ENCODE peak calls at places on chromosomes 4 and X, in eight cellular contexts. D is CD8-positive, alpha-beta T cell; O is GM20000; B is NCI-H345; J is activated T-helper 1 cell treated with anti-CD3 and anti-CD28 coated beads, Interleukin-12 subunit alpha, Interleukin-12 subunit beta, Interleukin-2, Interleukin-4 antibody, amounts not matched to agents 30 ng/mL and 10 ng/mL and 1 ng/mL, durations not matched to agents 14 hours and 24 hours and 36 hours; K is NB4; W is naive thymus-derived CD8-positive, alpha-beta T cell; E is head of caudate nucleus. A is an unnamed sample.

GRCh38 chrX:15245896-15246295 is 24.0 kb downstream of the ASB9 start:
- DNase-seq in D (no peak), O (no peak), B (no peak), J (no peak), K (no peak), W (no peak), E (no peak), A (no peak)

GRCh38 chrX:34300871-34301270 is 168.8 kb upstream of the FAM47A start:
- DNase-seq in D (no peak), O (peak), B (peak), J (no peak), K (peak), W (no peak), E (no peak), A (no peak)

GRCh38 chr4:8205749-8206611 is 6.9 kb downstream of the SH3TC1 start:
- DNase-seq in D (no peak), O (no peak), B (peak), J (no peak), K (peak), W (no peak), E (no peak), A (no peak)

GRCh38 chr4:27387706-27388105 is 527.1 kb downstream of the STIM2 start:
- DNase-seq in D (no peak), O (no peak), B (peak), J (no peak), K (no peak), W (no peak), E (no peak), A (no peak)

GRCh38 chrX:148310402-148311200 is 189.8 kb upstream of the AFF2 start:
- DNase-seq in D (peak), O (peak), B (no peak), J (peak), K (peak), W (peak), E (no peak), A (no peak)

GRCh38 chrX:79270401-79270800 is 96.7 kb downstream of the ITM2A start:
- DNase-seq in D (peak), O (peak), B (no peak), J (peak), K (peak), W (peak), E (peak), A (no peak)

GRCh38 chrX:148354906-148355305 is 145.5 kb upstream of the AFF2 start:
- DNase-seq in D (no peak), O (no peak), B (no peak), J (no peak), K (peak), W (no peak), E (no peak), A (no peak)

GRCh38 chr4:144465546-144465945 is 180.4 kb upstream of the HHIP start:
- DNase-seq in D (no peak), O (no peak), B (no peak), J (no peak), K (no peak), W (no peak), E (no peak), A (no peak)

GRCh38 chr4:4317496-4318232 is 27.6 kb downstream of the ZBTB49 start:
- DNase-seq in D (no peak), O (no peak), B (no peak), J (no peak), K (no peak), W (no peak), E (no peak), A (no peak)

GRCh38 chr4:73832651-73833237 is 3.7 kb upstream of the CXCL6 start:
- DNase-seq in D (no peak), O (no peak), B (no peak), J (no peak), K (peak), W (no peak), E (no peak), A (no peak)

GRCh38 chr4:1984406-1985191 is 24.2 kb downstream of the NELFA start:
- DNase-seq in D (no peak), O (no peak), B (no peak), J (no peak), K (no peak), W (no peak), E (no peak), A (peak)

GRCh38 chr4:141643557-141643956 is 7.2 kb downstream of the IL15 start:
- DNase-seq in D (no peak), O (peak), B (no peak), J (no peak), K (no peak), W (no peak), E (no peak), A (no peak)

GRCh38 chr4:14916554-14917304 is 85.6 kb upstream of the CPEB2 start:
- DNase-seq in D (no peak), O (no peak), B (no peak), J (no peak), K (no peak), W (no peak), E (no peak), A (no peak)

GRCh38 chrX:64975491-64975890 is 759 bp downstream of the ZC4H2 start:
- DNase-seq in D (no peak), O (peak), B (no peak), J (no peak), K (no peak), W (no peak), E (peak), A (no peak)

GRCh38 chr4:185833055-185833598 is 21.1 kb upstream of the SORBS2 start:
- DNase-seq in D (no peak), O (no peak), B (no peak), J (no peak), K (no peak), W (no peak), E (no peak), A (no peak)

GRCh38 chr4:72505314-72505744 is 63.7 kb downstream of the ADAMTS3 start:
- DNase-seq in D (no peak), O (peak), B (peak), J (no peak), K (peak), W (no peak), E (no peak), A (no peak)

GRCh38 chr4:25786497-25787065 is 76.2 kb downstream of the SEL1L3 start:
- DNase-seq in D (no peak), O (no peak), B (no peak), J (no peak), K (no peak), W (no peak), E (no peak), A (no peak)

GRCh38 chr4:75844151-75844662 is 58.0 kb downstream of the PPEF2 start:
- DNase-seq in D (no peak), O (no peak), B (no peak), J (no peak), K (no peak), W (no peak), E (no peak), A (no peak)

GRCh38 chrX:10172867-10173266 is 16.1 kb downstream of the CLCN4 start:
- DNase-seq in D (no peak), O (no peak), B (no peak), J (no peak), K (no peak), W (no peak), E (no peak), A (no peak)

GRCh38 chr4:141909541-141909940 is 273.2 kb downstream of the IL15 start:
- DNase-seq in D (no peak), O (no peak), B (no peak), J (no peak), K (no peak), W (no peak), E (no peak), A (no peak)

GRCh38 chr4:186067757-186068385 is 1.1 kb upstream of the TLR3 start:
- DNase-seq in D (peak), O (peak), B (peak), J (no peak), K (peak), W (peak), E (peak), A (peak)

GRCh38 chr4:166499820-166500219 is 626.8 kb downstream of the TLL1 start:
- DNase-seq in D (no peak), O (no peak), B (no peak), J (no peak), K (peak), W (no peak), E (no peak), A (no peak)

GRCh38 chr4:54971474-54971950 is 153.9 kb downstream of the KDR start:
- DNase-seq in D (no peak), O (peak), B (peak), J (no peak), K (peak), W (no peak), E (no peak), A (no peak)

GRCh38 chr4:164440196-164440595 is 313.7 kb upstream of the SMIM31 start:
- DNase-seq in D (no peak), O (no peak), B (no peak), J (no peak), K (no peak), W (no peak), E (no peak), A (no peak)

GRCh38 chr4:125849869-125850268 is 535.1 kb downstream of the FAT4 start:
- DNase-seq in D (no peak), O (no peak), B (no peak), J (no peak), K (no peak), W (no peak), E (no peak), A (no peak)

GRCh38 chr4:124322234-124322831 is 390.2 kb downstream of the ANKRD50 start:
- DNase-seq in D (no peak), O (peak), B (peak), J (no peak), K (peak), W (no peak), E (no peak), A (no peak)

GRCh38 chrX:23937100-23937499 is 29.3 kb downstream of the CXorf58 start:
- DNase-seq in D (no peak), O (no peak), B (no peak), J (no peak), K (peak), W (no peak), E (no peak), A (no peak)

GRCh38 chr4:107757860-107758476 is 37.9 kb upstream of the PAPSS1 start:
- DNase-seq in D (no peak), O (peak), B (peak), J (no peak), K (peak), W (no peak), E (no peak), A (no peak)

A was measured in ascending aorta.